ENCODE peak calls at places on chromosomes 7 and 10, in four cellular contexts. X, O, C and R are unnamed samples.
A peak's percentile ranks its signal among the peaks of the same experiment; 100 is the strongest.

GRCh38 chr10:48511066-48511854 is 93.6 kb downstream of the ARHGAP22 start:
- DNase-seq in X (no peak), O (no peak), C (no peak), R (no peak)

GRCh38 chr7:130695840-130696239 is 9.5 kb upstream of the TSGA13 start:
- DNase-seq in X (peak; percentile 46), O (peak; percentile 36), C (peak; percentile 41), R (peak; percentile 15)

GRCh38 chr10:44263771-44264170 is 121.1 kb downstream of the CXCL12 start:
- DNase-seq in X (no peak), O (no peak), C (no peak), R (no peak)

GRCh38 chr7:143906895-143907294 is 4.9 kb upstream of the TCAF1 start:
- DNase-seq in X (no peak), O (peak; percentile 97), C (no peak), R (no peak)

GRCh38 chr7:131525820-131526219 is 30.6 kb downstream of the PODXL start:
- DNase-seq in X (no peak), O (no peak), C (no peak), R (peak; percentile 61)

GRCh38 chr7:19621740-19622139 is 87.1 kb downstream of the POLR1F start:
- DNase-seq in X (peak; percentile 24), O (no peak), C (no peak), R (peak; percentile 17)

GRCh38 chr7:1902231-1902855 is 232.3 kb downstream of the ELFN1 start:
- DNase-seq in X (no peak), O (no peak), C (no peak), R (no peak)

GRCh38 chr7:151251926-151252835 is 3.7 kb upstream of the SMARCD3 start:
- DNase-seq in X (no peak), O (no peak), C (peak; percentile 97), R (no peak)

GRCh38 chr7:51304729-51305128 is 11.9 kb downstream of the COBL start:
- DNase-seq in X (no peak), O (no peak), C (no peak), R (no peak)

GRCh38 chr7:130814753-130815152 is 80.7 kb upstream of the KLF14 start:
- DNase-seq in X (peak; percentile 26), O (no peak), C (no peak), R (no peak)

GRCh38 chr7:23349484-23350157 is 50.5 kb downstream of the MALSU1 start:
- DNase-seq in X (peak; percentile 93), O (no peak), C (no peak), R (no peak)

GRCh38 chr10:86678999-86679792 is 10.9 kb downstream of the LDB3 start:
- DNase-seq in X (no peak), O (no peak), C (peak; percentile 46), R (no peak)

GRCh38 chr7:97018126-97018601 is 6.5 kb downstream of the DLX5 start:
- DNase-seq in X (no peak), O (no peak), C (no peak), R (no peak)

GRCh38 chr10:73857446-73857845 is 16.9 kb downstream of the CAMK2G start:
- DNase-seq in X (no peak), O (no peak), C (no peak), R (no peak)

GRCh38 chr10:31778627-31779026 is 150.0 kb downstream of the ARHGAP12 start:
- DNase-seq in X (no peak), O (no peak), C (no peak), R (no peak)

GRCh38 chr10:26225322-26225721 is 8.7 kb downstream of the GAD2 start:
- DNase-seq in X (no peak), O (no peak), C (no peak), R (no peak)

GRCh38 chr10:124740374-124741280 is 3.6 kb downstream of the FAM53B start:
- DNase-seq in X (no peak), O (peak; percentile 74), C (no peak), R (no peak)

GRCh38 chr10:106540606-106541005 is 623.9 kb downstream of the SORCS1 start:
- DNase-seq in X (no peak), O (no peak), C (no peak), R (peak; percentile 13)

GRCh38 chr7:130210181-130210935 is 2.7 kb downstream of the SSMEM1 start:
- DNase-seq in X (no peak), O (peak; percentile 13), C (no peak), R (no peak)

GRCh38 chr7:130273081-130273699 is 6.5 kb downstream of the CPA2 start:
- DNase-seq in X (no peak), O (no peak), C (no peak), R (no peak)

GRCh38 chr7:85030893-85031292 is 156.0 kb downstream of the SEMA3D start:
- DNase-seq in X (peak; percentile 26), O (peak; percentile 5), C (peak; percentile 20), R (no peak)
- TF ChIP-seq TCF7L2 in X (no peak), O (no peak), C (no peak), R (no peak)

GRCh38 chr7:5382281-5383041 is 41.2 kb downstream of the TNRC18 start:
- DNase-seq in X (no peak), O (no peak), C (peak; percentile 60), R (no peak)
- TF ChIP-seq POLR2AphosphoS5 in X (no peak), O (no peak), C (no peak), R (no peak)

GRCh38 chr7:37341033-37341630 is 107.5 kb downstream of the ELMO1 start:
- DNase-seq in X (no peak), O (no peak), C (no peak), R (no peak)

GRCh38 chr7:37344886-37345579 is 103.6 kb downstream of the ELMO1 start:
- DNase-seq in X (no peak), O (no peak), C (no peak), R (no peak)

GRCh38 chr7:37342170-37342569 is 106.5 kb downstream of the ELMO1 start:
- DNase-seq in X (no peak), O (no peak), C (no peak), R (no peak)

GRCh38 chr7:37346761-37347160 is 101.9 kb downstream of the ELMO1 start:
- DNase-seq in X (no peak), O (no peak), C (no peak), R (no peak)

GRCh38 chr7:37342665-37343471 is 105.8 kb downstream of the ELMO1 start:
- DNase-seq in X (no peak), O (no peak), C (no peak), R (no peak)
- TF ChIP-seq CTCF in X (no peak), O (no peak), C (no peak), R (no peak)

GRCh38 chr7:7351832-7352231 is 169.5 kb downstream of the C1GALT1 start:
- DNase-seq in X (no peak), O (no peak), C (no peak), R (no peak)

GRCh38 chr7:7349156-7349555 is 166.8 kb downstream of the C1GALT1 start:
- DNase-seq in X (no peak), O (no peak), C (no peak), R (no peak)

GRCh38 chr7:7351156-7351555 is 168.8 kb downstream of the C1GALT1 start:
- DNase-seq in X (no peak), O (no peak), C (no peak), R (no peak)

GRCh38 chr7:7344583-7344982 is 162.2 kb downstream of the C1GALT1 start:
- DNase-seq in X (no peak), O (no peak), C (no peak), R (no peak)

GRCh38 chr7:7347045-7347444 is 164.7 kb downstream of the C1GALT1 start:
- DNase-seq in X (no peak), O (no peak), C (no peak), R (no peak)
- TF ChIP-seq TCF7L2 in X (no peak), O (no peak), C (no peak), R (no peak)

GRCh38 chr7:155277385-155277994 is 20.2 kb upstream of the INSIG1 start:
- DNase-seq in X (no peak), O (no peak), C (no peak), R (no peak)
- TF ChIP-seq POLR2AphosphoS5 in X (no peak), O (no peak), C (no peak), R (no peak)

DNA sequence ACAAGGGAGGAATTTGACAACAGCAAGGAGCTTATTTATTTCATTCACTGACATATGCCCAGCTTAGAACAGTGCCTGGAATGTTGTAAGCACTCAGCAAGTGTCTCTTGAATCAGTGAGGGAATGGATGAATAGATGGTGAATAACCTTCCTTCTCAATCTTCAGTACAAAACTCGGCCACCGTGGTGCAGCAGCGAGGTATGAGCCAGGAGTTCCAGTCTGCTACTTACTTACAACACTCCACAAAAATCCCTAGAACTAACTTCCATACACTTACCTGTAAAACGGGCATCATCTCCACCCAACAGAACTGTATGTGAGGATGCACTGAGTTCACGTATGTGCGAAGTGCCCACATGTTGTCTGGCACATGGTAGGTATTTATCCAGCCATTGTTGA is 237.4 kb downstream of the WDR11 start:
- DNase-seq in X (no peak), O (no peak), C (no peak), R (no peak)
- TF ChIP-seq CTCF in X (peak; percentile 35), O (no peak), C (no peak), R (peak; percentile 24)